ENCODE peak calls at places on chromosomes 12 and 14, in five cellular contexts. One of them, this sample, is unnamed.
A peak's percentile ranks its signal among the peaks of the same experiment; 100 is the strongest.

GRCh38 chr14:69107407-69108003 is 45.4 kb downstream of the DCAF5 start:
- DNase-seq in HS-27A: peak; percentile 38
- DNase-seq in T1000: peak; percentile 16
- DNase-seq in naive thymus-derived CD4-positive, alpha-beta T cell: no peak
- DNase-seq in tibial nerve: peak; percentile 50
- DNase-seq in this sample: peak; percentile 75

GRCh38 chr12:106508966-106509365 is 73.8 kb upstream of the RFX4 start:
- DNase-seq in tibial nerve: no peak
- DNase-seq in T1000: no peak
- DNase-seq in naive thymus-derived CD4-positive, alpha-beta T cell: no peak
- DNase-seq in HS-27A: no peak
- DNase-seq in this sample: no peak

GRCh38 chr12:56229819-56230448 is at the start of gene SLC39A5:
- DNase-seq in naive thymus-derived CD4-positive, alpha-beta T cell: no peak
- DNase-seq in tibial nerve: no peak
- DNase-seq in T1000: no peak
- DNase-seq in HS-27A: no peak
- DNase-seq in this sample: no peak

GRCh38 chr12:45553204-45553603 is 176.3 kb upstream of the ARID2 start:
- DNase-seq in HS-27A: no peak
- DNase-seq in naive thymus-derived CD4-positive, alpha-beta T cell: no peak
- DNase-seq in T1000: no peak
- DNase-seq in tibial nerve: no peak
- DNase-seq in this sample: no peak

GRCh38 chr14:30657606-30658163 is 35.6 kb downstream of the SCFD1 start:
- DNase-seq in tibial nerve: no peak
- DNase-seq in naive thymus-derived CD4-positive, alpha-beta T cell: no peak
- DNase-seq in T1000: no peak
- DNase-seq in HS-27A: no peak
- DNase-seq in this sample: no peak

GRCh38 chr12:128817115-128818015 is 6.4 kb downstream of the SLC15A4 start:
- DNase-seq in HS-27A: no peak
- DNase-seq in tibial nerve: no peak
- DNase-seq in T1000: no peak
- DNase-seq in naive thymus-derived CD4-positive, alpha-beta T cell: no peak
- DNase-seq in this sample: peak; percentile 23

GRCh38 chr14:33404964-33405574 is 466.4 kb downstream of the NPAS3 start:
- DNase-seq in naive thymus-derived CD4-positive, alpha-beta T cell: no peak
- DNase-seq in tibial nerve: no peak
- DNase-seq in HS-27A: no peak
- DNase-seq in T1000: no peak
- DNase-seq in this sample: no peak

GRCh38 chr14:96095581-96096476 is 56.7 kb downstream of the C14orf132 start:
- DNase-seq in naive thymus-derived CD4-positive, alpha-beta T cell: no peak
- DNase-seq in tibial nerve: no peak
- DNase-seq in T1000: peak; percentile 77
- DNase-seq in HS-27A: no peak
- DNase-seq in this sample: peak; percentile 82

GRCh38 chr12:105239304-105239703 is 3.3 kb upstream of the APPL2 start:
- DNase-seq in naive thymus-derived CD4-positive, alpha-beta T cell: no peak
- DNase-seq in T1000: no peak
- DNase-seq in HS-27A: no peak
- DNase-seq in tibial nerve: no peak
- DNase-seq in this sample: no peak

GRCh38 chr14:95056476-95056875 is 100.9 kb downstream of the DICER1 start:
- DNase-seq in tibial nerve: no peak
- DNase-seq in HS-27A: no peak
- DNase-seq in naive thymus-derived CD4-positive, alpha-beta T cell: no peak
- DNase-seq in T1000: no peak
- DNase-seq in this sample: no peak

GRCh38 chr14:101478796-101479410 is 82.4 kb upstream of the DIO3 start:
- DNase-seq in tibial nerve: no peak
- DNase-seq in naive thymus-derived CD4-positive, alpha-beta T cell: no peak
- DNase-seq in HS-27A: no peak
- DNase-seq in T1000: no peak
- DNase-seq in this sample: no peak

GRCh38 chr14:35336171-35337073 is 44.2 kb downstream of the PSMA6 start:
- DNase-seq in naive thymus-derived CD4-positive, alpha-beta T cell: no peak
- DNase-seq in tibial nerve: peak; percentile 91
- DNase-seq in T1000: no peak
- DNase-seq in HS-27A: no peak
- DNase-seq in this sample: peak; percentile 99

GRCh38 chr12:54658306-54659264 is 10.4 kb upstream of the DCD start:
- DNase-seq in naive thymus-derived CD4-positive, alpha-beta T cell: no peak
- DNase-seq in HS-27A: peak; percentile 3
- DNase-seq in tibial nerve: no peak
- DNase-seq in T1000: no peak
- DNase-seq in this sample: peak; percentile 62

GRCh38 chr12:65734226-65734625 is 90.1 kb upstream of the HMGA2 start:
- DNase-seq in naive thymus-derived CD4-positive, alpha-beta T cell: no peak
- DNase-seq in T1000: no peak
- DNase-seq in tibial nerve: no peak
- DNase-seq in HS-27A: no peak
- DNase-seq in this sample: no peak

GRCh38 chr12:124713041-124713435 is 145.6 kb upstream of the NCOR2 start:
- DNase-seq in tibial nerve: peak; percentile 78
- DNase-seq in T1000: no peak
- DNase-seq in naive thymus-derived CD4-positive, alpha-beta T cell: no peak
- DNase-seq in HS-27A: no peak
- DNase-seq in this sample: no peak

GRCh38 chr12:101616027-101616494 is 21.3 kb downstream of the MYBPC1 start:
- DNase-seq in T1000: no peak
- DNase-seq in HS-27A: no peak
- DNase-seq in naive thymus-derived CD4-positive, alpha-beta T cell: no peak
- DNase-seq in tibial nerve: peak; percentile 54
- DNase-seq in this sample: peak; percentile 52

GRCh38 chr14:68771631-68772030 is 21.2 kb downstream of the ZFP36L1 start:
- DNase-seq in tibial nerve: no peak
- DNase-seq in T1000: no peak
- DNase-seq in naive thymus-derived CD4-positive, alpha-beta T cell: no peak
- DNase-seq in HS-27A: no peak
- DNase-seq in this sample: no peak

GRCh38 chr12:4111010-4111409 is 162.6 kb upstream of the CCND2 start:
- DNase-seq in naive thymus-derived CD4-positive, alpha-beta T cell: no peak
- DNase-seq in T1000: no peak
- DNase-seq in tibial nerve: no peak
- DNase-seq in HS-27A: no peak
- DNase-seq in this sample: no peak

GRCh38 chr12:100956311-100956852 is 161.8 kb downstream of the ANO4 start:
- DNase-seq in tibial nerve: no peak
- DNase-seq in naive thymus-derived CD4-positive, alpha-beta T cell: no peak
- DNase-seq in HS-27A: no peak
- DNase-seq in T1000: no peak
- DNase-seq in this sample: no peak

GRCh38 chr12:98420403-98420800 is 95.0 kb upstream of the TMPO start:
- DNase-seq in T1000: no peak
- DNase-seq in HS-27A: no peak
- DNase-seq in naive thymus-derived CD4-positive, alpha-beta T cell: no peak
- DNase-seq in tibial nerve: no peak
- DNase-seq in this sample: no peak

GRCh38 chr14:22178330-22178981 is 410.6 kb downstream of the DAD1 start:
- DNase-seq in naive thymus-derived CD4-positive, alpha-beta T cell: no peak
- DNase-seq in HS-27A: no peak
- DNase-seq in T1000: no peak
- DNase-seq in tibial nerve: peak; percentile 11
- DNase-seq in this sample: no peak

GRCh38 chr14:80448267-80448666 is 237.0 kb upstream of the DIO2 start:
- DNase-seq in T1000: no peak
- DNase-seq in tibial nerve: no peak
- DNase-seq in HS-27A: no peak
- DNase-seq in naive thymus-derived CD4-positive, alpha-beta T cell: no peak
- DNase-seq in this sample: no peak

GRCh38 chr12:92955997-92956663 is 27.0 kb upstream of the EEA1 start:
- DNase-seq in T1000: no peak
- DNase-seq in HS-27A: no peak
- DNase-seq in naive thymus-derived CD4-positive, alpha-beta T cell: no peak
- DNase-seq in tibial nerve: no peak
- DNase-seq in this sample: no peak

This sample was measured in cardiac muscle cell.